ENCODE peak calls at places on chromosomes 16 and 17, in four cellular contexts. Q, T, P and Y are unnamed samples.

GRCh38 chr16:85403693-85404092 is 209.4 kb upstream of the GSE1 start:
- DNase-seq in T (no peak), P (no peak), Q (no peak), Y (no peak)

GRCh38 chr16:86213427-86214205 is 296.7 kb upstream of the FOXF1 start:
- DNase-seq in T (no peak), P (no peak), Q (no peak), Y (no peak)

GRCh38 chr17:56548661-56549060 is 44.8 kb upstream of the NOG start:
- DNase-seq in T (no peak), P (no peak), Q (no peak), Y (no peak)

GRCh38 chr16:69310479-69311114 is 553 bp upstream of the VPS4A start:
- DNase-seq in T (no peak), P (no peak), Q (no peak), Y (no peak)

GRCh38 chr16:30064746-30065111 is 831 bp upstream of the ALDOA start:
- DNase-seq in P (no peak), Q (no peak), T (no peak), Y (no peak)

GRCh38 chr17:79917902-79918484 is 78.8 kb upstream of the CBX4 start:
- DNase-seq in T (no peak), P (no peak), Q (no peak), Y (no peak)

GRCh38 chr16:47732806-47733150 is 271.6 kb downstream of the PHKB start:
- DNase-seq in P (no peak), Q (no peak), T (peak), Y (no peak)

GRCh38 chr16:69917739-69918138 is 33.4 kb upstream of the CLEC18A start:
- DNase-seq in Q (no peak), T (peak), P (no peak), Y (peak)

GRCh38 chr17:76391200-76391715 is 6.8 kb downstream of the SPHK1 start:
- DNase-seq in T (no peak), P (no peak), Q (no peak), Y (no peak)

GRCh38 chr16:84874553-84874952 is 54.8 kb downstream of the CRISPLD2 start:
- DNase-seq in T (no peak), Q (no peak), P (no peak), Y (no peak)

GRCh38 chr16:31333686-31334649 is 21.0 kb upstream of the ITGAX start:
- DNase-seq in Q (peak), P (peak), T (peak), Y (no peak)

GRCh38 chr16:7304932-7305331 is 27.7 kb upstream of the RBFOX1 start:
- DNase-seq in P (no peak), Q (no peak), T (no peak), Y (no peak)

GRCh38 chr16:27330542-27330941 is 16.8 kb downstream of the IL4R start:
- DNase-seq in P (no peak), T (no peak), Q (no peak), Y (no peak)

GRCh38 chr16:49488740-49489525 is 115.3 kb downstream of the C16orf78 start:
- DNase-seq in Q (no peak), T (no peak), P (no peak), Y (no peak)

GRCh38 chr17:8244768-8245167 is 3.1 kb downstream of the CTC1 start:
- DNase-seq in P (no peak), Q (no peak), T (no peak), Y (no peak)

GRCh38 chr17:60508384-60508980 is 17.6 kb downstream of the APPBP2 start:
- DNase-seq in Q (no peak), T (no peak), P (no peak), Y (no peak)

GRCh38 chr16:48617711-48618148 is 7.8 kb upstream of the N4BP1 start:
- DNase-seq in T (no peak), P (no peak), Q (no peak), Y (no peak)

GRCh38 chr17:70034158-70034557 is 40.9 kb upstream of the KCNJ16 start:
- DNase-seq in Q (no peak), T (no peak), P (no peak), Y (no peak)

GRCh38 chr17:64128787-64129514 is 993 bp downstream of the ERN1 start:
- DNase-seq in P (peak), T (peak), Q (no peak), Y (no peak)

GRCh38 chr16:49874613-49875237 is 18.8 kb upstream of the ZNF423 start:
- DNase-seq in T (no peak), P (no peak), Q (no peak), Y (no peak)

GRCh38 chr16:79050063-79050462 is 550.5 kb downstream of the MAF start:
- DNase-seq in Q (no peak), P (no peak), T (no peak), Y (no peak)

GRCh38 chr17:17506181-17506741 is 10.1 kb upstream of the RASD1 start:
- DNase-seq in P (no peak), Q (no peak), T (no peak), Y (no peak)

GRCh38 chr17:332023-332422 is 20.6 kb downstream of the RPH3AL start:
- DNase-seq in P (no peak), Q (no peak), T (no peak), Y (no peak)

GRCh38 chr17:30236807-30237206 is 1.3 kb upstream of the SLC6A4 start:
- DNase-seq in Q (peak), T (peak), P (no peak), Y (peak)

GRCh38 chr16:6863135-6863534 is 469.5 kb upstream of the RBFOX1 start:
- DNase-seq in Q (no peak), P (no peak), T (no peak), Y (peak)

GRCh38 chr16:81907681-81908080 is 103.6 kb downstream of the SDR42E1 start:
- DNase-seq in P (peak), Q (no peak), T (no peak), Y (no peak)

GRCh38 chr17:2723505-2723996 is 12.0 kb upstream of the CLUH start:
- DNase-seq in Q (no peak), P (no peak), T (no peak), Y (peak)

GRCh38 chr17:42135664-42136653 is 13.4 kb downstream of the HSPB9 start:
- DNase-seq in Q (peak), T (peak), P (peak), Y (no peak)

GRCh38 chr17:68821860-68822693 is 133.1 kb downstream of the ABCA8 start:
- DNase-seq in P (no peak), Q (peak), T (peak), Y (no peak)

GRCh38 chr16:28067604-28068382 is 4.3 kb upstream of the GSG1L start:
- DNase-seq in T (no peak), P (peak), Q (no peak), Y (no peak)

GRCh38 chr17:51487947-51488346 is 227.6 kb downstream of the UTP18 start:
- DNase-seq in P (peak), T (no peak), Q (peak), Y (peak)

GRCh38 chr17:71764507-71764906 is 356.3 kb upstream of the SOX9 start:
- DNase-seq in Q (peak), P (no peak), T (peak), Y (peak)

GRCh38 chr17:63984651-63985386 is 12.1 kb upstream of the SCN4A start:
- DNase-seq in P (no peak), T (no peak), Q (peak), Y (no peak)

GRCh38 chr16:86064431-86065250 is 165.7 kb downstream of the IRF8 start:
- DNase-seq in T (no peak), Q (no peak), P (no peak), Y (no peak)

DNA sequence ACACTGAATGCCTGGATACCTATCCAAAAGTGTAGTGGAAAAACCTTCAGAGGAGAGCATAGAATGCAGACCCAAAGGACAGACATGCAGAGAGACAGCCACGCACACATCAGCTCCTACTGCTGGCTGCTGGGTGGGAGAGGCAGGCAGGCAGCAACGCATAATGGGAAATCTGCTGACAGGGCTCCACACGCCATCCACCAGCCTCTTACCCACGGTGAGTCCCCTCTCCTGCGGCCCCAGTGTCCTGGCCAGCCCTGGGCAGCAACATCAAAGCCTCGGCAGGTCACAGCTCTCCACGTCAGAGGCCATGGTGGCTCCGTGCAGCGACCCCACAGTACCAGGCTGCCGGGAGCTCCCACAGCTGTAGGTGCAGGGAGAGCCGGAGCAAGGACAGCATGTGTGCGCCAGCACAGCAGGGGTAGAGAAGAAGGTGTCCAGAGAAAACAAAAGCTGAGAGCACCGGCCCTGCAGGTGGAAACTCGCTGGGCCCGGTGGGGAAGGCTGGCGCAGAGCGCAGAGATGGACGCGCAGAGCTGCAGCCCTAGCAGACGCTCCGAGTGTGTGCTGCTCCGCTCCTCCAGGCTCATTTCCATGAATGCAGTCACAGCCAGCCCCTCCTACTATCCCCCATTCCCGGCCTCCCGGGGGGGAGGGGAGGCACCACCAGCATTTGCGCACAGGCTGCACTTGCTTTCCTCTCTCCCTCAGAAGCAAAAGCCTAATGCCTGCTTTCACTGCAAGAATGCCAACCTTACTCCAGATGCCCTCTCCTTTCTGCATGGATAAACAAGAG is 58.9 kb downstream of the CYTH1 start:
- DNase-seq in Q (no peak), T (no peak), P (no peak), Y (no peak)
- TF ChIP-seq PHF8 in Q (no peak), T (no peak), P (no peak), Y (no peak)

GRCh38 chr16:89334461-89334860 is 117.0 kb downstream of the ZNF778 start:
- DNase-seq in Q (no peak), T (no peak), P (no peak), Y (no peak)
- TF ChIP-seq PHF8 in Q (no peak), T (no peak), P (no peak), Y (no peak)

DNA sequence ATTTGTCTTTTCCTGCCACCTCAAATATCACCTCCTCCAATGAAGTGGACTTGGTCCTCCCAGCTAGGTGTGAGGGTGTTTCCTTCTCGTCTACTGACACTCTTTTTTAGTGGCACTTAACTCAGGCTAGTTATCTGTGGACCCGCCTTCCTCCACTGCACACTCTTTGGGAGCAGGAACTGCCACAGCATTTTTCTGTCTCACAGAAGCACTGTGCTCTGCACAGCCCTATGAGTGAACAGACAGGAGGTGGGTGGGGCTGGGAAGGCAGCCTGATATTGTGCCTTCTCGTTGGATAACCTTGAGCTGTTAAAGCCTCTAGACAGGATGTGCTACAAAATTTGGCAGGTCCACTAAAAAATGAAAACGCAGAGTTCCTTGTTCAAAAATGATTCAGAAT is 31.9 kb upstream of the HOXB13 start:
- DNase-seq in T (no peak), P (no peak), Q (no peak), Y (no peak)
- TF ChIP-seq PHF8 in T (no peak), P (no peak), Q (no peak), Y (no peak)

GRCh38 chr16:23389201-23389600 is 63.8 kb downstream of the COG7 start:
- DNase-seq in Q (no peak), T (no peak), P (no peak), Y (no peak)

GRCh38 chr16:23385441-23385840 is 67.5 kb downstream of the COG7 start:
- DNase-seq in Q (no peak), T (no peak), P (no peak), Y (no peak)

GRCh38 chr16:23391381-23392222 is 61.4 kb downstream of the COG7 start:
- DNase-seq in T (no peak), Q (no peak), P (no peak), Y (no peak)

GRCh38 chr16:23387666-23388065 is 65.3 kb downstream of the COG7 start:
- DNase-seq in Q (no peak), T (no peak), P (no peak), Y (no peak)

GRCh38 chr16:23388786-23389185 is 64.2 kb downstream of the COG7 start:
- DNase-seq in P (no peak), T (no peak), Q (no peak), Y (no peak)
- TF ChIP-seq PHF8 in P (no peak), T (no peak), Q (no peak), Y (no peak)

DNA sequence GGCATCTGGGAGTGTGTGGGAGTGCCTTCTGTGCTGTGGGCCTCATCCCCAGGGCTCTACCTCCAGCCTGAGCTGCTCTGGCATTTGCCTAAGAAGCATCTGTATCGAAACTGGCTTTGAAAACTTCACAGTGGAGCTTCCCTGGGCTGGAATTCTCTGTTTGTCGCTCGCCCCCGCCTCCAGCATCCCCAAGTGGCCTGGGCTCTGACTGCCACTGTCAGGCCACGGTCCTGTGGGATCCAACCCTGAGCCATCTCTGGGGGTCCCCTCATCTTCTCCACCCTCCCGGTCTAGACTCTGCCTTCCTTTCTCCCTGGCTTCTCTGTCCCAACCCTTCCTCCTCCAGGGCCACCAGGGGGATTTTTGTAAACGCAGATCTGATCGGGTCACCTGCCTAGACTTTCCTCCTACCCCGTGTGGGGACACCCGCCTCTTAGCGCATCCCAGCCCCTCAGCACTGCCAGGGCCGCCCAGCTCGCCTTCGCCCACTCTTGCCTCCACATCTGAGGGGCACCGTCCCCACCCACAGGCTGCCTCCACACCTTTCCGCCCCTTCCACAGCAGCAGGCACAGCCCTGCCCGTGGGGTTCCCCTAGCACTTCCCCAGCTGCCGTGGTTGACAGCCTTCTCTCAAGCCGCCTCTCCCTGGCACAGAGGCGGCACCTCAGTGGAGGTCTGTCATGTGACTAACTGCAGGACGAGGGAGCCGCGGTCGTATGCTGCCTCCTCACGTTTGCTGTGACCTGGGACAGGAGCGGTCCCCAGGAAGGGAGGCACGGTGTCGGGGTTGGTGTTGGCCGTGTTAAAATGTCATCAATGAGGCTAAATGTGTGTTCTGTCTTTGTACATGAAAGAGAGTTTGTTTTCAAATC is 12.0 kb downstream of the TBC1D24 start:
- DNase-seq in Q (no peak), T (no peak), P (no peak), Y (no peak)
- TF ChIP-seq PHF8 in Q (no peak), T (no peak), P (no peak), Y (no peak)

GRCh38 chr17:82648761-82649474 is 674 bp upstream of the WDR45B start:
- DNase-seq in P (peak), T (no peak), Q (no peak), Y (peak)
- TF ChIP-seq PHF8 in P (no peak), T (no peak), Q (no peak), Y (no peak)

DNA sequence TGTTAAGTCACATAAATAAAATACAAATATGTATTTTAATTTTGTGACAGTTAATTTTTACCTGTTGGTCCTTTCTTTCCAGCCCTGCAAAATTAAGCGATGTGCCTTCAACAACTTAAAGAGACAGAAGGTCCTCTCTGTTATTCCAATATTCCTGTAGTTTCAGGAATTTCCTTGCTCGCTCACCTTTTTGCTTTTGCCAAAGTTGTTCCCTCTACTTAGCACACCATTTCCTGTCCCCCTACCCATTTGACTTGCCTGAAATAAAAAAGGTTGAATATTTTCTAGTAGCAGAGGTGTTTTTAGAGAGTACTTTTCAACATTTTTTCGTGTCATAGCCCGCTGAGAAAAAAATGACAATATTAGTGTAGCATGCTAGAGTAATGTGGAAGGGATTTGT is 556 bp upstream of the MYH2 start:
- DNase-seq in P (no peak), T (no peak), Q (no peak), Y (no peak)
- TF ChIP-seq PHF8 in P (no peak), T (no peak), Q (no peak), Y (no peak)

DNA sequence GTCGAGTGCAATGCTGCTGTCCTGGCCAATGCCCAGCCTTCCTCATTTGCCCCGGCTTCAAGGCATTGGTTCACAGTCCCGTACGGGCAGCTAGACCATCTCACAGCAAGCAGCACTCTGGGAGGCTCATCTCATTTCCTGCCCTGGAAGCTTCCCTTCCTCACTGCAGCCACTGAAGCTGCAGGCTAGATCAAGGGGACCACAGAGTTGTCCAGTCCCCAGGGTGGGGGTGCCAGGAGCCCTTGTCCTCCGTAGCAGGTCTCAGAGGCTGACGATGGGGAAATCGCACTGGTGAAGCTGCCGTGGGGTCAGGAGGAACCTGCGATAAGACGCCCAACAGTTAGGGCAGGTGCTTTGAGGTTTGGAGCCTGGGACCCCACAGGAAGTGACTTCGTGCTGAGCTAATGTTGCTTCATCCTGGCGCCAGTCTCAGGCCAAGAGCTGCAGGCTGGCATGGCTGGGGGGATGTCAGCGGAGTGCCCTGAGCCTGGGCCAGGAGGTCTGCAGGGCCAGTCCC is at the start of gene SPNS3:
- DNase-seq in P (no peak), T (no peak), Q (no peak), Y (no peak)
- TF ChIP-seq PHF8 in P (no peak), T (no peak), Q (no peak), Y (no peak)

GRCh38 chr16:9885457-9885856 is 296.8 kb downstream of the GRIN2A start:
- DNase-seq in Q (no peak), T (no peak), P (no peak), Y (no peak)
- TF ChIP-seq PHF8 in Q (no peak), T (no peak), P (no peak), Y (no peak)